ENCODE peak calls at places on chromosomes 4 and X, in nine cellular contexts. F is activated T-cell treated with anti-CD3 and anti-CD28 coated beads, Interleukin-2, amount 50 U/mL, for 72 hours; V is endothelial cell; E is H4; Z is EH; A is choroid plexus epithelial cell; M is activated CD4-positive, alpha-beta T cell treated with anti-CD3 and anti-CD28 coated beads for 36 hours; G is left cardiac atrium; L is fibroblast of lung. W is an unnamed sample.

GRCh38 chr4:6476893-6477292 is 4.5 kb upstream of the PPP2R2C start:
- DNase-seq in G (no peak), E (no peak), L (no peak), F (no peak), Z (no peak), V (no peak), M (no peak), A (no peak), W (no peak)

GRCh38 chrX:139647597-139647996 is 60.4 kb downstream of the MCF2 start:
- DNase-seq in M (no peak), G (no peak), F (no peak), L (no peak), E (no peak), A (no peak), Z (no peak), V (no peak), W (no peak)

GRCh38 chr4:36900446-36900987 is 344.0 kb upstream of the NWD2 start:
- DNase-seq in A (no peak), M (no peak), E (no peak), L (no peak), F (no peak), G (no peak), V (no peak), Z (no peak), W (no peak)

GRCh38 chr4:188092824-188093223 is 16.6 kb downstream of the TRIML2 start:
- DNase-seq in G (no peak), F (no peak), Z (peak), E (no peak), V (no peak), M (no peak), A (no peak), L (no peak), W (no peak)

GRCh38 chr4:3615386-3616286 is 83.4 kb upstream of the LRPAP1 start:
- DNase-seq in F (no peak), M (peak), Z (no peak), E (no peak), A (no peak), L (no peak), G (no peak), V (no peak), W (no peak)

GRCh38 chr4:14059006-14059405 is 431.5 kb upstream of the BOD1L1 start:
- DNase-seq in E (no peak), Z (peak), M (no peak), F (no peak), L (peak), A (peak), V (no peak), G (no peak), W (no peak)

GRCh38 chr4:2284934-2285664 is 23.2 kb upstream of the MXD4 start:
- DNase-seq in M (no peak), L (peak), Z (peak), A (peak), G (peak), E (no peak), F (no peak), V (no peak), W (peak)

GRCh38 chr4:91288702-91289311 is 1015.0 kb upstream of the GRID2 start:
- DNase-seq in M (no peak), A (no peak), F (no peak), L (no peak), G (no peak), V (no peak), Z (no peak), E (no peak), W (no peak)

GRCh38 chrX:43860646-43861370 is 21.4 kb downstream of the MAOB start:
- DNase-seq in F (no peak), A (peak), V (no peak), E (peak), Z (peak), G (no peak), M (no peak), L (peak), W (no peak)

GRCh38 chr4:83569967-83570366 is 34.1 kb downstream of the GPAT3 start:
- DNase-seq in V (no peak), M (no peak), F (no peak), G (no peak), E (no peak), L (no peak), Z (no peak), A (no peak), W (no peak)

GRCh38 chr4:38387348-38387747 is 276.7 kb upstream of the KLF3 start:
- DNase-seq in V (no peak), A (peak), F (no peak), Z (no peak), L (peak), E (peak), M (no peak), G (peak), W (peak)

GRCh38 chr4:40587826-40588225 is 41.8 kb downstream of the RBM47 start:
- DNase-seq in F (no peak), E (no peak), Z (peak), G (no peak), V (no peak), L (peak), A (peak), M (no peak), W (no peak)

GRCh38 chr4:16607693-16608092 is 290.8 kb downstream of the LDB2 start:
- DNase-seq in V (no peak), A (no peak), F (no peak), Z (peak), M (no peak), E (no peak), G (no peak), L (no peak), W (no peak)

GRCh38 chr4:10085828-10086505 is 30.6 kb downstream of the WDR1 start:
- DNase-seq in F (no peak), V (no peak), E (no peak), G (peak), A (peak), M (no peak), Z (no peak), L (no peak), W (no peak)

GRCh38 chr4:111773858-111774257 is 371.4 kb upstream of the FAM241A start:
- DNase-seq in Z (peak), A (peak), V (no peak), L (no peak), M (no peak), E (no peak), G (no peak), F (no peak), W (no peak)

GRCh38 chr4:133759428-133759827 is 442.2 kb downstream of the PABPC4L start:
- DNase-seq in F (no peak), L (no peak), M (no peak), V (no peak), E (no peak), G (no peak), A (no peak), Z (no peak), W (no peak)